ENCODE peak calls at places on chromosomes 13 and 19, in five cellular contexts. E is H9, O is transverse colon, Y is sigmoid colon, H is IMR-90. B is an unnamed sample. For H3K4me1, the result is how much of the 10 kb centered on the place peaks cover.

GRCh38 chr19:1630012-1630411 is 22.4 kb downstream of the TCF3 start:
- DNase-seq in E (no peak), Y (no peak), O (no peak), H (no peak), B (no peak)

GRCh38 chr19:12035220-12036172 is at the start of gene ZNF433:
- DNase-seq in E (peak), O (peak), H (peak), Y (peak), B (peak)

GRCh38 chr13:102901615-102902305 is 55.9 kb downstream of the ERCC5 start:
- DNase-seq in H (peak), Y (no peak), O (no peak), E (no peak), B (peak)

GRCh38 chr19:21317821-21318220 is 11.4 kb downstream of the ZNF708 start:
- DNase-seq in Y (no peak), E (no peak), H (no peak), O (no peak), B (no peak)

GRCh38 chr13:113802761-113803160 is 43.7 kb downstream of the TMEM255B start:
- DNase-seq in Y (peak), E (no peak), O (no peak), H (no peak), B (no peak)

GRCh38 chr19:4567584-4568071 is 8.1 kb upstream of the SEMA6B start:
- DNase-seq in Y (no peak), H (peak), E (peak), O (peak), B (peak)

GRCh38 chr19:917323-918151 is at the start of gene KISS1R:
- DNase-seq in Y (no peak), H (peak), O (no peak), E (peak), B (no peak)

GRCh38 chr13:58852076-58852475 is 1220.5 kb downstream of the PCDH17 start:
- DNase-seq in H (no peak), Y (no peak), E (no peak), O (no peak), B (peak)

GRCh38 chr19:47315125-47315821 is 5.6 kb downstream of the C5AR1 start:
- DNase-seq in H (peak), Y (peak), E (peak), O (peak), B (peak)

GRCh38 chr13:99614465-99614885 is 113.2 kb downstream of the TM9SF2 start:
- DNase-seq in Y (no peak), O (peak), H (no peak), E (peak), B (no peak)

GRCh38 chr13:60836821-60837220 is 439.8 kb downstream of the TDRD3 start:
- DNase-seq in E (no peak), H (no peak), O (no peak), Y (no peak), B (no peak)

GRCh38 chr13:46852168-46852567 is 44.7 kb downstream of the HTR2A start:
- DNase-seq in O (no peak), H (no peak), E (no peak), Y (no peak), B (no peak)

GRCh38 chr19:912181-913079 is 589 bp downstream of the R3HDM4 start:
- DNase-seq in H (no peak), Y (no peak), E (no peak), O (no peak), B (no peak)

GRCh38 chr19:6671960-6672359 is 2.0 kb upstream of the TNFSF14 start:
- DNase-seq in H (no peak), Y (no peak), E (no peak), O (no peak), B (no peak)

DNA sequence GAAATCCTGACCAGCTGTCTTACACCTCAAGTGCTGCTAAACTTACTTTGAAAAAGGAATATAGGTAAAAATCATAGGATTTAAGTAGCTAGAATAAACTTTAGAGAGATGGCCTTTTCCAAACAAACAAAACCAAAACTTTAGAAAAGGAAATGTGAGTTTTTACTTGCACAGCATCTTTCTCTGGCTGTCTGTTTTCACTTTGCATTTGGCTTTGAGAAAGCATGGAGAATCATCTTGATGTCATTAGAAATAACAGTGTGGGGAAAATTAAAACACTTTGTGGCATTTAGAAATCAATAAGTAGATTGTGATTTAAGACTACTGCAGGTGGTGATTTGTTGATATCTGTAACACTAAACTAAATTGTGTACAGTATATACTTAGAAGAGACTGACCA is 6.0 kb downstream of the WDFY2 start:
- DNase-seq in H (no peak), O (no peak), Y (no peak), E (no peak), B (no peak)
- H3K4me1 ChIP-seq in H (under half), O (under half), Y (under half), E (under half), B (under half)

DNA sequence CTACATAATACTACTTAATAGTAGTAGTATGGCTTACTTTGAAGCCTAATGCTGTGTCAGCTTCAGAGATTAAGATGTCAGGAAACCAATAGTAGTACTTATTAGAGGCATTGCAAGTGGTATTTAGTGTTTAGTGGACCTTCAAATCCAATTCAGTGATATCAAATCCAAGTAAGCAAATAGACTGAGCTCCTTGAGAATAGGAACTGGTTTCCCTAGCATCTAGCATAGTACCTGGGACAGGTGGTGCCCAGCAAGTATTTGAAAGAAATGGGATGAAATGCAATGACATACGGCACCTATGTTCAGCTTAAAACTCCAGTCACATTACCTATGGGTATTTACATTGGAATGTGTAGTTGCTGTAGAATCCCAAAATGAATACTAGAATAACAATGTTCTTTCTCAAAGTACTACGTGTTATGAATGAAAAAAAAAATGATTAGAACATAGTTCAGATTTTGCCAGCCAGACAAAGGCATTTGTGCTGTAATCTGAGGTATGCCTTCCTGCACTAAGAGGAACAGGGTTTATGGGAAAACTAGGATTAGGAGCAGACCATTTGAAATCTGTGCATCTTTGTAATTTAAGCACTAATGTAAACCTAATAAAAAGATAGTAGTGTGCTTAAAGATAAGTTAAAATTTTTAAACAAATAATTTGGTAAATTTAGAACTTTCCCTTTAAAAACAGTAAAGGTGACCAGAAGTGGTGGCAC is 17.1 kb downstream of the LSM14A start:
- DNase-seq in E (no peak), Y (no peak), H (no peak), O (no peak), B (no peak)
- H3K4me1 ChIP-seq in E (under half), Y (half or more), H (under half), O (under half), B (under half)

GRCh38 chr19:16019691-16020448 is 56.4 kb upstream of the TPM4 start:
- DNase-seq in O (no peak), H (no peak), Y (peak), E (no peak), B (no peak)
- H3K4me1 ChIP-seq in O (under half), H (under half), Y (under half), E (under half), B (under half)

GRCh38 chr13:98530236-98530635 is 46.7 kb downstream of the STK24 start:
- DNase-seq in H (no peak), Y (peak), O (no peak), E (no peak), B (no peak)
- H3K4me1 ChIP-seq in H (under half), Y (half or more), O (under half), E (under half), B (under half)

B was measured in fibroblast of lung.